ENCODE peak calls at places on chromosomes 5 and 9, in eight cellular contexts. B is WTC11, K is tibial artery, G is neural progenitor cell, H is keratinocyte, T is GM12865, W is A549, P is coronary artery. Z is an unnamed sample.

GRCh38 chr9:109253637-109254284 is 67.1 kb downstream of the EPB41L4B start:
- DNase-seq in B (no peak), K (no peak), G (no peak), H (no peak), T (no peak), W (peak; percentile 56), P (no peak), Z (peak; percentile 71)

GRCh38 chr9:78666818-78667429 is 370.0 kb downstream of the PSAT1 start:
- DNase-seq in B (no peak), K (no peak), G (no peak), H (peak; percentile 19), T (no peak), W (no peak), P (no peak), Z (no peak)

GRCh38 chr9:120861935-120862334 is 15.1 kb downstream of the PHF19 start:
- DNase-seq in B (no peak), K (no peak), G (no peak), H (no peak), T (no peak), W (no peak), P (no peak), Z (no peak)

GRCh38 chr5:139710370-139711066 is 62.4 kb downstream of the CXXC5 start:
- DNase-seq in B (peak; percentile 70), K (peak; percentile 88), G (peak; percentile 83), H (no peak), T (peak; percentile 42), W (no peak), P (no peak), Z (peak; percentile 33)

GRCh38 chr5:175872287-175873089 is 1.1 kb downstream of the CPLX2 start:
- DNase-seq in B (peak; percentile 54), K (no peak), G (peak; percentile 41), H (no peak), T (no peak), W (peak; percentile 80), P (no peak), Z (no peak)

GRCh38 chr5:81980598-81981260 is 8.9 kb downstream of the ATG10 start:
- DNase-seq in B (peak; percentile 16), K (no peak), G (peak; percentile 11), H (no peak), T (no peak), W (no peak), P (no peak), Z (no peak)

GRCh38 chr9:135958485-135958884 is 2.7 kb downstream of the UBAC1 start:
- DNase-seq in B (no peak), K (peak; percentile 76), G (no peak), H (no peak), T (no peak), W (no peak), P (no peak), Z (no peak)

GRCh38 chr9:109110326-109111014 is 9.3 kb downstream of the TMEM245 start:
- DNase-seq in B (no peak), K (no peak), G (no peak), H (no peak), T (peak; percentile 41), W (peak; percentile 62), P (no peak), Z (peak; percentile 73)

GRCh38 chr5:112709416-112709815 is 28.3 kb upstream of the APC start:
- DNase-seq in B (no peak), K (no peak), G (no peak), H (no peak), T (no peak), W (no peak), P (no peak), Z (peak; percentile 40)

GRCh38 chr5:74233571-74233970 is 407.0 kb downstream of the ENC1 start:
- DNase-seq in B (no peak), K (no peak), G (no peak), H (no peak), T (no peak), W (no peak), P (no peak), Z (peak; percentile 42)

GRCh38 chr9:120610975-120611689 is 31.2 kb upstream of the CDK5RAP2 start:
- DNase-seq in B (no peak), K (no peak), G (no peak), H (peak; percentile 76), T (peak; percentile 5), W (peak; percentile 38), P (no peak), Z (no peak)

GRCh38 chr5:140855772-140856674 is at the start of gene PCDHA10:
- DNase-seq in B (peak; percentile 48), K (no peak), G (peak; percentile 76), H (no peak), T (no peak), W (peak; percentile 18), P (no peak), Z (peak; percentile 1)

GRCh38 chr5:110757118-110757729 is 18.4 kb downstream of the SLC25A46 start:
- DNase-seq in B (no peak), K (no peak), G (peak; percentile 50), H (peak; percentile 4), T (peak; percentile 73), W (peak; percentile 55), P (no peak), Z (peak; percentile 84)

DNA sequence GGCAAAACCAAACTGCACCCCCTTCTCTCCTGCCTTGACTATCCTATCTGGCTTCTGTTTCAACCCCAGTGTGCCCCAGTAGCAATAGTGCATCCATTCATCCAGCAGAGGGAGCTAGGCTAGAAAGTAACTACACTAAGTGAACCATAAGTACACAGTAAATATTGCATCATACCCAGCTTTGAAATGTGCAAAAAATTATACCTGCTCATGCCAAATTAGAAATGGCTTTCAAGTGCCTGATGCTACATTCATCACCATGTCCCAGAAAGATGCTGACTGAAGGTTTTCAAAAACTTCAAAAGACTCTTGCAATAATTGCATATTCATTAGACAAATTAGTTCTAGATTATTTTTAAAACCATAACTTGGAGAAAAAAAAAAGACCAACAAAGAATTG is 153.5 kb downstream of the PRELID2 start:
- DNase-seq in B (peak; percentile 56), K (no peak), G (peak; percentile 74), H (peak; percentile 41), T (peak; percentile 66), W (peak; percentile 74), P (no peak), Z (peak; percentile 82)
- TF ChIP-seq CTCF in B (peak; percentile 47), K (peak; percentile 51), G (peak; percentile 81), H (peak; percentile 81), T (peak; percentile 81), W (peak; percentile 82), P (peak; percentile 26), Z (peak; percentile 87)

GRCh38 chr5:177578331-177578730 is 13.7 kb upstream of the TMED9 start:
- DNase-seq in B (no peak), K (no peak), G (no peak), H (no peak), T (no peak), W (no peak), P (no peak), Z (no peak)

GRCh38 chr5:177575488-177575887 is 16.5 kb upstream of the TMED9 start:
- DNase-seq in B (no peak), K (no peak), G (no peak), H (no peak), T (no peak), W (no peak), P (no peak), Z (no peak)

DNA sequence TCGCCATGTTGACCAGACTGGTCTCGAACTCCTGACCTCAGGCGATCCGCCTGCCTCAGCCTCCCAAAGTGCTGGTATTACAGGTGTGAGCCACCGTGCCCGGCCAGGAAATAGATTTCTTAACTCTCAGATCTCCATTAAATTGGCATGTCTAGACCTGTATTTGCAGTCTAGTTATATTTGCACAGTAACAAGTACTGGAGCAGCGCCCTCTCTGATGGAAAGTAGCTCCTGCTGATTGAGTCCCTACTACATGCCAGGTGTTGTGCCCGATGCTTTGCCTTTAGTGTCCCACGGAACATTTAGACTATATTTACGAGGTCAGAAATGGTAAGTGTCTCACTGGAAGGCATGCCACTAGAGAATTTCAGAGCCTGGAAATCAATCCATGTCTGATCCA is 15.8 kb upstream of the TMED9 start:
- DNase-seq in B (no peak), K (no peak), G (no peak), H (no peak), T (no peak), W (no peak), P (no peak), Z (no peak)
- TF ChIP-seq CTCF in B (no peak), K (no peak), G (no peak), H (peak; percentile 11), T (no peak), W (no peak), P (no peak), Z (no peak)

DNA sequence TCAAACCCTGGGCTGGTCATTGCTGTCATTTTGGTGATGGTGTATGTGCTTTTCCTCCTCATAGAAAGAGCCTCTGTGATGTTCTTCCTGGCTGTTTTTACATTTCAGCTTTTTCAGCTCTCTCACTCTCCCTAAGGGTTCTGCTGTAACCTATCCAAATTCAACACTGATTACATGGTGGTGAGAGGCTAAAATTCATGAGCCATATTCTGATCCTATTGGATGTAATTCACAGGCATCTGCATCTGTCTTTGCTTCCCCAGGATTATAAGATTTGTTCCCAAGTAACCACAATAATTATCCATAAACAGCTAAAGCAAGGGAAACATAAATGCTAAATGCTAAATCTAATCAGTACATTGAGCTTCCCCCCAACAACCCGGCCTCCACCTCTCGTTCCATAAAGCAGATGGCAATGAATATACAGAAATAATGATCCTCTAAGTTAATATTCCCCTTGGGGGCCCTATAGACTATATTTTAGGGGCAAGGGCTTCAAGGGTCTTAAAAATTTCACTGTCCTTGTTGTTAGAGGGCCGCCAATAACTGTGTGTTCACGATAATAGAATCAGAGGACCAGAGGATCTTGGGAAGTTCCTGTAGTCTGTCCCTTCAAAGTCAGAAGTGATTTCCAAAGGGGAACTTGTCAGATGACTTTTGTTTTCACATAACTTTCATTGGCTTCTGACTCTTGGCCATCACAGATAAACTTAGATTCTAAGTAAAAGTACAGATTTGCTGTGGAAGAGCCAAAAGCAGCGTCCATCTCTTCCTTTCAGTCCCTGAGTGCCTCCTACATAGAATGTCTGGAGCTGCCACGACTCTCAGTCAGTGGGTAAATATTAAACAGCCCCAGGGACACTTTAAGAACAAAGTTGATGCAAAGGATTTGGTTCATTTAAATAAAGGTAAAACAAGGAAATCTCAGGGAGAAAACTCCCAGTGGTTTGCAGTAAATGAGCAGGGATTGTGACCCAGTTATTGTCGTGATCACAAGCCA is 125.6 kb downstream of the ALDH1A1 start:
- DNase-seq in B (no peak), K (no peak), G (no peak), H (no peak), T (no peak), W (no peak), P (no peak), Z (peak; percentile 21)
- TF ChIP-seq CTCF in B (no peak), K (no peak), G (no peak), H (no peak), T (no peak), W (no peak), P (no peak), Z (no peak)

DNA sequence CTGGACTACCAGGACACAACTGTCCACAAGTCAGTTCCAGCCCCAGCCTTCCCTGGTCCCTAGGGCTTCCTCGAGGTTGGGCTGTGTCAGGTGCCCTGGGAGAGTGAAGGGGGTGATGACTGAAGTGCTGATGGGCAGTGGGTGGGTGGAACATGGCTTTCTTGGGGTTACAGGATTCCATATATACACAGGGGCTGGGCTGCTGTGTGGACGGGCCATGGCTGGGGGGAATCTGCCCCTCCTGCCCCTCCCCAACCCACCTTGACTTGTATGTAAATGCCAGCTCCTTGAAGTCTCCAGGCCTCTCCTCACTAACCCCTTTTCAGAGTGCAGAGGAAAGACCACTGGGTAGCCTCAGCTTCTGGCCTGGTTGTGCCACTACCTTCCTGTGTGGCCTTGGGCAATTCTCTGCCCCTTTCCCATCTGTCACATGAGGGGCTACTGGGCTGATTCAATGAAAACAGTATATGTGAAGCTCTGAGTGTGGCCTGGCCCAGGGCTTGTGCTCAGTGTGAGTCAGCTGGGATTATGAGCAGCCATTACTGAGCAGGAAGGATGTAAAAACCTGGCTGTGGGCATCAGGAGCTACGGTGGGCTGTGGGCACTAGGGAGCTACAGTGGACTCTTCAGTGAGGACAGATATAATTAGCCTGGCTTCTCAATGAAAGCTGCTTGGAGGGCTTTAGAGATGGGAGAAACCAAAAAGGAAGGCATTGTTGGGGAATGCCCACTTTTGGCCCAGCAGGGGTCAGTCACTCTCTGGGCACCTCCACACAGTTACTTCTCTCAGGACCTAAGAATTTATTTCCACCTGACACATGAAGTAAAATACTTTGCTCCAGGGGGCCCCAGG is 23.3 kb downstream of the PITX1 start:
- DNase-seq in B (no peak), K (no peak), G (no peak), H (no peak), T (no peak), W (no peak), P (peak; percentile 53), Z (no peak)
- TF ChIP-seq CTCF in B (no peak), K (no peak), G (no peak), H (peak; percentile 5), T (no peak), W (peak; percentile 24), P (no peak), Z (peak; percentile 18)

Z was measured in fibroblast of the aortic adventitia.